ENCODE peak calls at places on chromosomes 1 and 21, in six cellular contexts. N is MG63, C is amniotic stem cell, K is amygdala, X is iPS DF 6.9, L is fibroblast of the conjunctiva. F is an unnamed sample.

GRCh38 chr1:29835486-29836273 is 599.4 kb downstream of the PTPRU start:
- DNase-seq in K (no peak), X (no peak), N (no peak), L (no peak), C (no peak), F (no peak)

GRCh38 chr1:8204823-8205222 is 113.1 kb upstream of the SLC45A1 start:
- DNase-seq in L (no peak), X (no peak), C (no peak), N (no peak), K (no peak), F (peak)

GRCh38 chr1:202150607-202151006 is 6.1 kb upstream of the ARL8A start:
- DNase-seq in X (no peak), C (no peak), L (no peak), N (no peak), K (no peak), F (no peak)

GRCh38 chr1:36307601-36308330 is 1.6 kb downstream of the SH3D21 start:
- DNase-seq in C (no peak), N (no peak), K (no peak), L (no peak), X (no peak), F (no peak)

GRCh38 chr1:16143005-16143565 is 12.8 kb downstream of the EPHA2 start:
- DNase-seq in L (no peak), X (no peak), N (no peak), C (no peak), K (no peak), F (no peak)

GRCh38 chr1:192147626-192148025 is 10.6 kb upstream of the RGS18 start:
- DNase-seq in C (no peak), N (no peak), L (no peak), K (no peak), X (no peak), F (peak)

GRCh38 chr1:154750681-154751665 is 119.1 kb downstream of the KCNN3 start:
- DNase-seq in N (no peak), X (no peak), C (no peak), L (no peak), K (no peak), F (no peak)

GRCh38 chr1:110305875-110306420 is 33.2 kb upstream of the RBM15 start:
- DNase-seq in L (no peak), C (no peak), K (no peak), N (no peak), X (no peak), F (no peak)

GRCh38 chr21:45870421-45870820 is 111.1 kb upstream of the COL6A1 start:
- DNase-seq in N (no peak), K (no peak), L (no peak), C (no peak), X (no peak), F (no peak)